ENCODE peak calls at places on chromosome 7, in seven cellular contexts. One of them, this sample, is unnamed.

GRCh38 chr7:20330797-20331230 is at the start of gene ITGB8:
- DNase-seq in H1: no peak
- DNase-seq in foreskin fibroblast: peak
- DNase-seq in brain microvascular endothelial cell: no peak
- DNase-seq in epithelial cell of proximal tubule: no peak
- DNase-seq in WERI-Rb-1: peak
- DNase-seq in cardiac fibroblast: no peak
- DNase-seq in this sample: no peak

GRCh38 chr7:139451638-139452037 is 31.8 kb downstream of the KLRG2 start:
- DNase-seq in cardiac fibroblast: peak
- DNase-seq in foreskin fibroblast: peak
- DNase-seq in epithelial cell of proximal tubule: no peak
- DNase-seq in WERI-Rb-1: no peak
- DNase-seq in H1: no peak
- DNase-seq in brain microvascular endothelial cell: peak
- DNase-seq in this sample: no peak

GRCh38 chr7:141700291-141700847 is 1.6 kb downstream of the DENND11 start:
- DNase-seq in cardiac fibroblast: no peak
- DNase-seq in brain microvascular endothelial cell: no peak
- DNase-seq in H1: no peak
- DNase-seq in WERI-Rb-1: no peak
- DNase-seq in foreskin fibroblast: no peak
- DNase-seq in epithelial cell of proximal tubule: no peak
- DNase-seq in this sample: no peak

GRCh38 chr7:81173766-81174281 is 255.0 kb upstream of the SEMA3C start:
- DNase-seq in epithelial cell of proximal tubule: peak
- DNase-seq in brain microvascular endothelial cell: peak
- DNase-seq in cardiac fibroblast: peak
- DNase-seq in H1: no peak
- DNase-seq in WERI-Rb-1: no peak
- DNase-seq in foreskin fibroblast: peak
- DNase-seq in this sample: no peak

GRCh38 chr7:37719077-37719476 is 35.5 kb downstream of the GPR141 start:
- DNase-seq in epithelial cell of proximal tubule: no peak
- DNase-seq in H1: no peak
- DNase-seq in brain microvascular endothelial cell: no peak
- DNase-seq in cardiac fibroblast: no peak
- DNase-seq in foreskin fibroblast: no peak
- DNase-seq in WERI-Rb-1: no peak
- DNase-seq in this sample: peak

GRCh38 chr7:102260856-102261255 is 25.8 kb upstream of the SH2B2 start:
- DNase-seq in epithelial cell of proximal tubule: no peak
- DNase-seq in WERI-Rb-1: no peak
- DNase-seq in cardiac fibroblast: peak
- DNase-seq in H1: no peak
- DNase-seq in foreskin fibroblast: peak
- DNase-seq in brain microvascular endothelial cell: peak
- DNase-seq in this sample: no peak

GRCh38 chr7:12635830-12636229 is 51.6 kb upstream of the ARL4A start:
- DNase-seq in cardiac fibroblast: no peak
- DNase-seq in H1: no peak
- DNase-seq in epithelial cell of proximal tubule: no peak
- DNase-seq in WERI-Rb-1: no peak
- DNase-seq in foreskin fibroblast: no peak
- DNase-seq in brain microvascular endothelial cell: no peak
- DNase-seq in this sample: no peak

GRCh38 chr7:20542594-20542993 is 72.9 kb upstream of the ABCB5 start:
- DNase-seq in WERI-Rb-1: no peak
- DNase-seq in epithelial cell of proximal tubule: no peak
- DNase-seq in cardiac fibroblast: peak
- DNase-seq in H1: no peak
- DNase-seq in brain microvascular endothelial cell: no peak
- DNase-seq in foreskin fibroblast: peak
- DNase-seq in this sample: no peak

GRCh38 chr7:67523706-67524105 is 527.1 kb downstream of the TYW1 start:
- DNase-seq in epithelial cell of proximal tubule: no peak
- DNase-seq in foreskin fibroblast: no peak
- DNase-seq in H1: no peak
- DNase-seq in WERI-Rb-1: peak
- DNase-seq in brain microvascular endothelial cell: no peak
- DNase-seq in cardiac fibroblast: no peak
- DNase-seq in this sample: no peak

GRCh38 chr7:99644436-99644835 is 27.7 kb downstream of the ZSCAN25 start:
- DNase-seq in brain microvascular endothelial cell: no peak
- DNase-seq in epithelial cell of proximal tubule: no peak
- DNase-seq in WERI-Rb-1: no peak
- DNase-seq in H1: no peak
- DNase-seq in cardiac fibroblast: no peak
- DNase-seq in foreskin fibroblast: peak
- DNase-seq in this sample: no peak

DNA sequence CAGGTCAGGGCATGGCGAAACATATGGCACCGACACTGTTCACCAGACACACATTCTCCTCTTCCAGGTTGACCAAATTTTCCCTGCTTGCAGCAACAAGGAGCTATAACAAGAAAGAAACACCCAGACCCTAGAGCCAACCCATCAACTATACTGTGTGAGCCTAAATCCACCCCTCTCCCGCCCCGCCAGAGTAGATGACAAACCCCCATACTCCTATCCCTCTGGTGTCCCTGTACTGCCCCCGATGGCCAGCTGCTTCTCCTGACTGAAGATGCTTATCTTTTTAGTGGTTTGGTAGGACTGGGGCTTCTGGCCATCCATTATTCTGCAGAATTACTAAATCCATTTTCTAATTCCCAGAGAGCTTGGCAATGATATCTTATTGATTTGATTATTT is 70.1 kb upstream of the EEPD1 start:
- DNase-seq in epithelial cell of proximal tubule: no peak
- DNase-seq in cardiac fibroblast: no peak
- DNase-seq in WERI-Rb-1: peak
- DNase-seq in H1: no peak
- DNase-seq in brain microvascular endothelial cell: no peak
- DNase-seq in foreskin fibroblast: no peak
- DNase-seq in this sample: no peak
- TF ChIP-seq CTCF in epithelial cell of proximal tubule: peak
- TF ChIP-seq CTCF in cardiac fibroblast: no peak
- TF ChIP-seq CTCF in WERI-Rb-1: peak
- TF ChIP-seq CTCF in H1: peak
- TF ChIP-seq CTCF in brain microvascular endothelial cell: peak
- TF ChIP-seq CTCF in foreskin fibroblast: no peak
- TF ChIP-seq CTCF in this sample: no peak

DNA sequence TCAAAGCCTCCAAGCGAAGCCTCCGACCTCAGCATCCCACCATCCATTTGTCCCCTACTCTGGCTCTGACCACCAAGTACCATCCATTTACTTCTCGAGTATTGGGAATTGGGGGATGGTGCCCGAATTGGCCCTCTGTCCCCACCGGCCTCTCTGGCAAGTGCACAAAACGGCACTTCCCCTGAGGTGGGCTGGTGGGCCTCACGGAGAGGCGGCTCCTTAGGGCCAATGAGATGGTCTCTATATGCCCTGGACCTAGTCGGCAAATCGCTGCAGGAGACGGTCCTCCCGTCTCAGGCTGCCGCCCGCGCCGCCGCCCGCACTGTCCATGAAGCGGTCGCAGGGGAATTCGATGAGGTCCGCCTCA is 2.8 kb downstream of the TRIL start:
- DNase-seq in H1: no peak
- DNase-seq in WERI-Rb-1: no peak
- DNase-seq in foreskin fibroblast: no peak
- DNase-seq in cardiac fibroblast: no peak
- DNase-seq in brain microvascular endothelial cell: no peak
- DNase-seq in epithelial cell of proximal tubule: no peak
- DNase-seq in this sample: peak
- H3K4me3 ChIP-seq in H1: peak
- H3K4me3 ChIP-seq in WERI-Rb-1: no peak
- H3K4me3 ChIP-seq in foreskin fibroblast: no peak
- H3K4me3 ChIP-seq in cardiac fibroblast: peak
- H3K4me3 ChIP-seq in brain microvascular endothelial cell: no peak
- H3K4me3 ChIP-seq in epithelial cell of proximal tubule: peak
- H3K4me3 ChIP-seq in this sample: no peak

DNA sequence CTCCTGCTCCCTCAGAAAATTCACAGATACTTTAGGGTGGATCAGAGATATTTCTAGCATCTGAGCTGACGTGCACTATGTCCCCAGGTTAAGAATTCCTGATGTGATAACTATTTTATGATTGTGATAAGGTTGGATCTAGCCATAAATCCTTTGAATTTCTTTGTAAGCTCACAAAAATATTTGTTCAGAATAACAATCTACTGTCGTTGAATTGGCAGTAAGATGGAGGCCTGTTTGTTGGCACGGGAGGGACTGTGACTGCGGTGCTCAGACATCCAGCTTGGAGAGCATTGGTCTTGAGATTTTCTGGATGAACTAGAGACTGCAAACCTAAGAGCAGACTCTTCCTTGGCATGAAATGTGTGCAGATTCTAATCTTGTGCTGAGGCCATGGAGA is 131.1 kb downstream of the LRRC4 start:
- DNase-seq in cardiac fibroblast: no peak
- DNase-seq in foreskin fibroblast: no peak
- DNase-seq in H1: no peak
- DNase-seq in WERI-Rb-1: no peak
- DNase-seq in epithelial cell of proximal tubule: no peak
- DNase-seq in brain microvascular endothelial cell: no peak
- DNase-seq in this sample: no peak
- TF ChIP-seq CTCF in cardiac fibroblast: no peak
- TF ChIP-seq CTCF in foreskin fibroblast: no peak
- TF ChIP-seq CTCF in H1: no peak
- TF ChIP-seq CTCF in WERI-Rb-1: no peak
- TF ChIP-seq CTCF in epithelial cell of proximal tubule: no peak
- TF ChIP-seq CTCF in brain microvascular endothelial cell: no peak
- TF ChIP-seq CTCF in this sample: no peak

GRCh38 chr7:129782257-129783096 is 170.3 kb downstream of the UBE2H start:
- DNase-seq in brain microvascular endothelial cell: no peak
- DNase-seq in H1: no peak
- DNase-seq in epithelial cell of proximal tubule: no peak
- DNase-seq in WERI-Rb-1: peak
- DNase-seq in cardiac fibroblast: no peak
- DNase-seq in foreskin fibroblast: peak
- DNase-seq in this sample: no peak

GRCh38 chr7:129781856-129782256 is 170.3 kb downstream of the NRF1 start:
- DNase-seq in cardiac fibroblast: no peak
- DNase-seq in WERI-Rb-1: peak
- DNase-seq in epithelial cell of proximal tubule: no peak
- DNase-seq in H1: no peak
- DNase-seq in brain microvascular endothelial cell: no peak
- DNase-seq in foreskin fibroblast: no peak
- DNase-seq in this sample: no peak

GRCh38 chr7:129784437-129784782 is 168.3 kb downstream of the UBE2H start:
- DNase-seq in brain microvascular endothelial cell: no peak
- DNase-seq in cardiac fibroblast: no peak
- DNase-seq in H1: no peak
- DNase-seq in epithelial cell of proximal tubule: no peak
- DNase-seq in foreskin fibroblast: no peak
- DNase-seq in WERI-Rb-1: no peak
- DNase-seq in this sample: no peak

GRCh38 chr7:129784783-129785456 is 167.8 kb downstream of the UBE2H start:
- DNase-seq in cardiac fibroblast: no peak
- DNase-seq in brain microvascular endothelial cell: no peak
- DNase-seq in WERI-Rb-1: no peak
- DNase-seq in epithelial cell of proximal tubule: no peak
- DNase-seq in foreskin fibroblast: no peak
- DNase-seq in H1: no peak
- DNase-seq in this sample: peak

GRCh38 chr7:129783097-129783919 is 169.5 kb downstream of the UBE2H start:
- DNase-seq in epithelial cell of proximal tubule: no peak
- DNase-seq in brain microvascular endothelial cell: no peak
- DNase-seq in WERI-Rb-1: no peak
- DNase-seq in H1: no peak
- DNase-seq in foreskin fibroblast: no peak
- DNase-seq in cardiac fibroblast: no peak
- DNase-seq in this sample: no peak
- H3K4me3 ChIP-seq in epithelial cell of proximal tubule: no peak
- H3K4me3 ChIP-seq in brain microvascular endothelial cell: no peak
- H3K4me3 ChIP-seq in WERI-Rb-1: peak
- H3K4me3 ChIP-seq in H1: no peak
- H3K4me3 ChIP-seq in foreskin fibroblast: no peak
- H3K4me3 ChIP-seq in cardiac fibroblast: no peak
- H3K4me3 ChIP-seq in this sample: no peak

GRCh38 chr7:76166404-76167255 is 35.1 kb upstream of the SRRM3 start:
- DNase-seq in H1: peak
- DNase-seq in brain microvascular endothelial cell: peak
- DNase-seq in WERI-Rb-1: peak
- DNase-seq in foreskin fibroblast: peak
- DNase-seq in epithelial cell of proximal tubule: peak
- DNase-seq in cardiac fibroblast: peak
- DNase-seq in this sample: peak
- TF ChIP-seq CTCF in H1: no peak
- TF ChIP-seq CTCF in brain microvascular endothelial cell: peak
- TF ChIP-seq CTCF in WERI-Rb-1: peak
- TF ChIP-seq CTCF in foreskin fibroblast: peak
- TF ChIP-seq CTCF in epithelial cell of proximal tubule: no peak
- TF ChIP-seq CTCF in cardiac fibroblast: peak
- TF ChIP-seq CTCF in this sample: peak

GRCh38 chr7:148078126-148078525 is 512.4 kb upstream of the C7orf33 start:
- DNase-seq in H1: no peak
- DNase-seq in epithelial cell of proximal tubule: no peak
- DNase-seq in brain microvascular endothelial cell: no peak
- DNase-seq in cardiac fibroblast: no peak
- DNase-seq in foreskin fibroblast: no peak
- DNase-seq in WERI-Rb-1: no peak
- DNase-seq in this sample: no peak
- H3K4me3 ChIP-seq in H1: no peak
- H3K4me3 ChIP-seq in epithelial cell of proximal tubule: no peak
- H3K4me3 ChIP-seq in brain microvascular endothelial cell: no peak
- H3K4me3 ChIP-seq in cardiac fibroblast: no peak
- H3K4me3 ChIP-seq in foreskin fibroblast: no peak
- H3K4me3 ChIP-seq in WERI-Rb-1: no peak
- H3K4me3 ChIP-seq in this sample: no peak

GRCh38 chr7:35036361-35037171 is 719 bp downstream of the DPY19L1 start:
- DNase-seq in epithelial cell of proximal tubule: no peak
- DNase-seq in brain microvascular endothelial cell: peak
- DNase-seq in H1: no peak
- DNase-seq in cardiac fibroblast: peak
- DNase-seq in foreskin fibroblast: peak
- DNase-seq in WERI-Rb-1: peak
- DNase-seq in this sample: peak

GRCh38 chr7:35037211-35037525 is at the start of gene DPY19L1:
- DNase-seq in cardiac fibroblast: no peak
- DNase-seq in foreskin fibroblast: no peak
- DNase-seq in brain microvascular endothelial cell: no peak
- DNase-seq in WERI-Rb-1: no peak
- DNase-seq in epithelial cell of proximal tubule: no peak
- DNase-seq in H1: no peak
- DNase-seq in this sample: no peak

GRCh38 chr7:35038340-35038738 is 1.1 kb upstream of the DPY19L1 start:
- DNase-seq in H1: no peak
- DNase-seq in cardiac fibroblast: no peak
- DNase-seq in WERI-Rb-1: no peak
- DNase-seq in epithelial cell of proximal tubule: no peak
- DNase-seq in foreskin fibroblast: no peak
- DNase-seq in brain microvascular endothelial cell: no peak
- DNase-seq in this sample: no peak

GRCh38 chr7:35037526-35038339 is 448 bp upstream of the DPY19L1 start:
- DNase-seq in H1: peak
- DNase-seq in epithelial cell of proximal tubule: no peak
- DNase-seq in cardiac fibroblast: peak
- DNase-seq in WERI-Rb-1: peak
- DNase-seq in foreskin fibroblast: peak
- DNase-seq in brain microvascular endothelial cell: peak
- DNase-seq in this sample: peak

GRCh38 chr7:35035511-35035921 is 1.8 kb downstream of the DPY19L1 start:
- DNase-seq in H1: no peak
- DNase-seq in WERI-Rb-1: peak
- DNase-seq in brain microvascular endothelial cell: peak
- DNase-seq in foreskin fibroblast: peak
- DNase-seq in cardiac fibroblast: peak
- DNase-seq in epithelial cell of proximal tubule: no peak
- DNase-seq in this sample: no peak
- TF ChIP-seq CTCF in H1: no peak
- TF ChIP-seq CTCF in WERI-Rb-1: peak
- TF ChIP-seq CTCF in brain microvascular endothelial cell: peak
- TF ChIP-seq CTCF in foreskin fibroblast: no peak
- TF ChIP-seq CTCF in cardiac fibroblast: peak
- TF ChIP-seq CTCF in epithelial cell of proximal tubule: peak
- TF ChIP-seq CTCF in this sample: peak